ENCODE peak calls at places on chromosomes 11 and 22, in seven cellular contexts. K is BE2C, U is lower leg skin, V is omental fat pad, J is mammary epithelial cell, L is thoracic aorta, B is neural crest cell. D is an unnamed sample.

GRCh38 chr11:100687630-100688395 is 725 bp downstream of the ARHGAP42 start:
- DNase-seq in J (peak), U (peak), K (peak), L (no peak), V (no peak), B (peak), D (peak)

GRCh38 chr11:76614471-76615183 is 55.9 kb downstream of the LRRC32 start:
- DNase-seq in V (no peak), K (peak), J (no peak), B (no peak), L (peak), U (no peak), D (no peak)

GRCh38 chr22:35726398-35726797 is 8.7 kb downstream of the APOL5 start:
- DNase-seq in L (no peak), U (no peak), J (no peak), B (no peak), V (no peak), K (no peak), D (no peak)

GRCh38 chr22:20979243-20979809 is 2.8 kb upstream of the LZTR1 start:
- DNase-seq in V (no peak), L (no peak), B (peak), J (peak), K (peak), U (peak), D (peak)

GRCh38 chr11:31641477-31642062 is 132.0 kb downstream of the ELP4 start:
- DNase-seq in L (no peak), U (no peak), V (no peak), B (peak), K (peak), J (no peak), D (no peak)

GRCh38 chr11:19919050-19919561 is 206.5 kb downstream of the NAV2 start:
- DNase-seq in J (peak), U (peak), K (no peak), V (no peak), L (peak), B (no peak), D (no peak)

GRCh38 chr22:40251106-40251505 is 73.4 kb downstream of the TNRC6B start:
- DNase-seq in U (no peak), V (no peak), K (no peak), J (no peak), L (no peak), B (no peak), D (no peak)

GRCh38 chr11:66579017-66579606 is 10.7 kb upstream of the CTSF start:
- DNase-seq in J (peak), U (peak), L (peak), B (peak), K (peak), V (peak), D (peak)

GRCh38 chr11:64577202-64577601 is 13.8 kb upstream of the SLC22A12 start:
- DNase-seq in K (no peak), U (no peak), J (no peak), B (no peak), V (no peak), L (no peak), D (no peak)

GRCh38 chr11:40029406-40029805 is 1430.0 kb downstream of the LRRC4C start:
- DNase-seq in K (no peak), U (no peak), J (no peak), V (no peak), B (no peak), L (no peak), D (no peak)

GRCh38 chr11:12687740-12688139 is 13.5 kb downstream of the TEAD1 start:
- DNase-seq in B (no peak), V (no peak), U (no peak), J (no peak), K (no peak), L (no peak), D (no peak)

GRCh38 chr11:88590366-88590765 is 252.8 kb upstream of the CTSC start:
- DNase-seq in B (no peak), J (no peak), U (no peak), K (no peak), L (no peak), V (no peak), D (no peak)

GRCh38 chr11:38824573-38824972 is 2226.5 kb upstream of the RAG2 start:
- DNase-seq in U (no peak), K (no peak), J (peak), L (no peak), B (no peak), V (no peak), D (no peak)

GRCh38 chr11:133821776-133822175 is 23.5 kb downstream of the SPATA19 start:
- DNase-seq in K (peak), L (no peak), U (no peak), J (no peak), B (peak), V (no peak), D (no peak)
- TF ChIP-seq CTCF in K (peak), L (no peak), U (no peak), J (peak), B (peak), V (no peak), D (no peak)

DNA sequence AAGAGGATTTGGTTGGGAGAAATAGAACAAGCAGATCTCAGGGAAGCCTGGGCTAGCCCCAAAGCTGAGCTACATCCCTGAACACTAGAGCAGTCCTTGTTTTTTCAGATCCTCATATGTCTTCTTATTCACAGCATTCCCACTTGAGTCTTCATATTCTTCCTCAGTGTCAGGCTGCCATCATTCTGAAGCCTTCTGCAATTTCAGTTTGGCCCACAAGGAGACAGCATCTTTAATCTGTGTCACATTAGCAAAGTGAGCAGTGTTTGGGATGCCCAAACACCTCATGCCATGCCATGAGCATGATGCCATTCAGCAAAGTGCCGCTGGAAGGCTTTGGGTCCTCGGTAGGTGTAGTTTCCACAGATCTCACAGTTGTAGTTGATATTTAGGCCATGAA is 56.6 kb downstream of the SCN3B start:
- DNase-seq in U (no peak), L (no peak), B (no peak), K (no peak), J (no peak), V (no peak), D (no peak)
- TF ChIP-seq CTCF in U (no peak), L (no peak), B (no peak), K (peak), J (no peak), V (no peak), D (no peak)

GRCh38 chr22:26318975-26319374 is 110.1 kb upstream of the ASPHD2 start:
- DNase-seq in L (no peak), V (no peak), K (no peak), B (no peak), U (no peak), J (peak), D (no peak)
- TF ChIP-seq CTCF in L (no peak), V (no peak), K (no peak), B (no peak), U (no peak), J (no peak), D (no peak)

GRCh38 chr11:14306481-14306880 is 52.5 kb downstream of the RRAS2 start:
- DNase-seq in V (no peak), K (no peak), J (no peak), U (no peak), L (no peak), B (no peak), D (no peak)

GRCh38 chr11:14305649-14306048 is 53.3 kb downstream of the RRAS2 start:
- DNase-seq in B (no peak), J (no peak), U (no peak), L (no peak), V (no peak), K (no peak), D (no peak)

GRCh38 chr11:14304601-14305000 is 54.4 kb downstream of the RRAS2 start:
- DNase-seq in J (no peak), L (no peak), V (no peak), U (no peak), B (no peak), K (no peak), D (no peak)

GRCh38 chr11:14299921-14300320 is 59.1 kb downstream of the RRAS2 start:
- DNase-seq in U (no peak), V (no peak), K (no peak), B (no peak), J (no peak), L (no peak), D (no peak)

DNA sequence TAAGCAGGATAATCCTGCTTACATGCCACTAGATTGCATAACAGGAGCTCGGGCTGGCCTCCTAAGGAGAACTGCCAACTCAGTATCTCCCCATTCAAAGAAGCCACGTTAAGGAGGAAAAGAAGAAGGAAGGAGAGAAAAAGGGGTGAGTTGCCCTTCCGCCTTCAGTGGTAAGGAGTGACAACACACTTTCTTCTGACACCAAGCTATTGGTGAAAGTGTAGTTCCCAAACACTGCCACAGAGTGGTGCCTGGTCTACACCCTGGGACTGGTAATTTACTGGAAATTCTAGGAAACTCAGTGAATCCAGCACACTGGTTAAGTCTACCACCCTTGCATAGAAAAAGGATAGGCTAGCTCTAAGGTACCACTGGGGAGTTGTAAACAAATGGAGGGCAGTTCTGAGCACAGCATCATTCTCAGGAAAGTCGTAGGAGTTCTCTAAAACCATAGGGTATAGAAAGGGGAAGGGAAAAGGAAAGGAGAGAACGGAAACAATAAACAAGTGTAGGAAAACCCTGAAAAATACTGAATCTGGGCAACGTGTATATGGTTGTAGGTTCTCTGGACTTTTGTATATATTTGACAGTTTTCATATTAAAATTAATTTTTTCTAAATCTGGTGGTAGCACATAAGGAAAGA is 58.2 kb downstream of the RRAS2 start:
- DNase-seq in K (peak), J (peak), U (peak), V (no peak), B (peak), L (peak), D (peak)
- TF ChIP-seq CTCF in K (peak), J (peak), U (no peak), V (no peak), B (peak), L (peak), D (peak)

GRCh38 chr11:118791015-118791960 is at the start of gene DDX6:
- DNase-seq in B (peak), K (peak), L (peak), V (peak), J (peak), U (peak), D (peak)
- TF ChIP-seq CTCF in B (peak), K (peak), L (peak), V (no peak), J (no peak), U (no peak), D (no peak)

GRCh38 chr11:8682219-8683114 is at the start of the genes RPL27A and TRIM66:
- DNase-seq in K (peak), U (peak), V (peak), B (peak), L (peak), J (peak), D (peak)
- TF ChIP-seq CTCF in K (peak), U (no peak), V (no peak), B (peak), L (peak), J (no peak), D (no peak)

GRCh38 chr11:60862171-60862570 is 5.2 kb upstream of the ZP1 start:
- DNase-seq in B (no peak), K (no peak), V (no peak), L (no peak), U (no peak), J (no peak), D (no peak)
- TF ChIP-seq CTCF in B (no peak), K (no peak), V (no peak), L (no peak), U (no peak), J (no peak), D (no peak)

GRCh38 chr11:112694244-112694643 is 267.0 kb upstream of the NCAM1 start:
- DNase-seq in B (no peak), K (no peak), L (no peak), U (no peak), J (peak), V (no peak), D (no peak)

GRCh38 chr11:112697371-112697770 is 263.8 kb upstream of the NCAM1 start:
- DNase-seq in U (no peak), B (peak), J (no peak), V (no peak), K (no peak), L (no peak), D (no peak)

GRCh38 chr11:112693781-112694180 is 267.4 kb upstream of the NCAM1 start:
- DNase-seq in V (no peak), K (no peak), U (no peak), J (peak), B (no peak), L (no peak), D (no peak)

GRCh38 chr11:112694813-112695212 is 266.4 kb upstream of the NCAM1 start:
- DNase-seq in B (no peak), V (no peak), K (no peak), U (no peak), J (peak), L (no peak), D (no peak)

GRCh38 chr11:112697779-112698178 is 263.4 kb upstream of the NCAM1 start:
- DNase-seq in U (no peak), V (no peak), B (no peak), J (no peak), L (no peak), K (no peak), D (no peak)
- TF ChIP-seq CTCF in U (no peak), V (no peak), B (peak), J (peak), L (peak), K (peak), D (no peak)

DNA sequence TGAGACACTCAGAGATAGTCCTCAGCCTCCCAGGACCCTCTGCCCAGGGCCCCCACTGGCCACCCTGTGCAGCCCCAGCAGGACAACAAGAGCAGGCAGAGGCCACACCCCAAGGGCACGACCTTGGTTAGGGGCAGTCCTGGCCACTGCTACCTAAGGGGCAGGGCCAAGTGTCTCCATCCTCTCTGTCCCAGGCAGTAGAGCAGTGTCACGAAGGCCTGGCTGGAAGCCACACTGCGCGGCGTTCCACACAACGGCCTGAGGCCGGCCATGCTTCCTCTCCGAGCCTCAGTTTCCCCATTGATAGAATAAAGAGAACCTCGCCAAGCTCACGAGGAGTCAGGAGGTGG is 1074.3 kb downstream of the BRD1 start:
- DNase-seq in J (no peak), L (no peak), B (no peak), U (no peak), K (no peak), V (peak), D (no peak)
- TF ChIP-seq CTCF in J (no peak), L (no peak), B (no peak), U (no peak), K (no peak), V (no peak), D (no peak)

GRCh38 chr11:15920856-15921629 is 435.3 kb downstream of the SOX6 start:
- DNase-seq in J (peak), V (no peak), U (no peak), K (no peak), B (no peak), L (no peak), D (no peak)

GRCh38 chr11:15918674-15919073 is 437.7 kb downstream of the SOX6 start:
- DNase-seq in L (no peak), J (no peak), U (no peak), B (no peak), K (no peak), V (no peak), D (no peak)

GRCh38 chr11:15926071-15926470 is 430.3 kb downstream of the SOX6 start:
- DNase-seq in V (no peak), K (no peak), B (no peak), U (no peak), L (no peak), J (peak), D (no peak)

GRCh38 chr11:15927196-15927865 is 429.0 kb downstream of the SOX6 start:
- DNase-seq in U (no peak), B (no peak), K (no peak), J (no peak), L (no peak), V (no peak), D (no peak)

GRCh38 chr11:15923169-15923568 is 433.2 kb downstream of the SOX6 start:
- DNase-seq in B (no peak), L (no peak), J (peak), U (no peak), V (no peak), K (no peak), D (no peak)
- TF ChIP-seq CTCF in B (no peak), L (no peak), J (no peak), U (no peak), V (no peak), K (peak), D (no peak)

D was measured in natural killer cell.